ENCODE peak calls at places on chromosomes 3 and 15, in six cellular contexts. R is stimulated activated CD4-positive, alpha-beta T cell treated with anti-CD3 and anti-CD28 coated beads, TNF-alpha, amount 100 ng/mL, for 24 hours; T is BE2C; G is AG09319; P is 8988T; U is Caki2. B is an unnamed sample.

GRCh38 chr3:65593780-65594752 is 444.7 kb downstream of the MAGI1 start:
- DNase-seq in T (no peak), G (no peak), R (no peak), U (no peak), P (no peak), B (no peak)

GRCh38 chr3:175896655-175897054 is 1037.5 kb downstream of the NAALADL2 start:
- DNase-seq in U (no peak), R (no peak), T (no peak), G (no peak), P (no peak), B (no peak)

GRCh38 chr3:31027914-31028313 is 133.5 kb upstream of the GADL1 start:
- DNase-seq in U (no peak), P (no peak), R (no peak), T (no peak), G (no peak), B (no peak)

GRCh38 chr15:77001351-77001750 is 6.4 kb downstream of the PSTPIP1 start:
- DNase-seq in U (no peak), R (no peak), T (no peak), P (no peak), G (no peak), B (no peak)

GRCh38 chr15:64630403-64631107 is 144.8 kb downstream of the RBPMS2 start:
- DNase-seq in G (no peak), U (no peak), T (no peak), R (no peak), P (no peak), B (no peak)

GRCh38 chr3:3815206-3815605 is 16.0 kb downstream of the LRRN1 start:
- DNase-seq in R (no peak), G (no peak), U (no peak), T (no peak), P (no peak), B (no peak)

GRCh38 chr3:146817705-146818104 is 212.6 kb upstream of the PLSCR5 start:
- DNase-seq in G (peak), U (no peak), T (no peak), P (no peak), R (no peak), B (no peak)

GRCh38 chr3:158107508-158108095 is 1.4 kb upstream of the SHOX2 start:
- DNase-seq in G (no peak), P (no peak), U (no peak), T (no peak), R (no peak), B (no peak)

GRCh38 chr15:89492111-89492641 is 4.2 kb downstream of the RHCG start:
- DNase-seq in G (no peak), U (no peak), T (peak), P (peak), R (peak), B (no peak)

GRCh38 chr3:49873623-49874022 is 3.9 kb upstream of the CAMKV start:
- DNase-seq in T (no peak), G (no peak), U (no peak), R (no peak), P (no peak), B (no peak)

GRCh38 chr15:90598053-90598577 is 68.4 kb downstream of the CRTC3 start:
- DNase-seq in R (no peak), U (no peak), T (no peak), P (no peak), G (no peak), B (no peak)

GRCh38 chr3:180855956-180856355 is 56.5 kb upstream of the FXR1 start:
- DNase-seq in G (no peak), U (no peak), R (no peak), P (no peak), T (no peak), B (no peak)

GRCh38 chr3:197257711-197258110 is 40.7 kb downstream of the DLG1 start:
- DNase-seq in G (no peak), R (no peak), P (no peak), U (no peak), T (no peak), B (no peak)

GRCh38 chr3:107488942-107489341 is 33.8 kb upstream of the BBX start:
- DNase-seq in P (no peak), T (no peak), R (no peak), U (no peak), G (no peak), B (no peak)

GRCh38 chr3:52614689-52615088 is 71.0 kb downstream of the PBRM1 start:
- DNase-seq in R (no peak), T (no peak), G (no peak), P (no peak), U (no peak), B (no peak)

B was measured in NCI-H1092.